ENCODE peak calls at places on chromosome 16, in six cellular contexts. M, S, H, F, Q and I are unnamed samples.

GRCh38 chr16:23999663-24000062 is 163.9 kb downstream of the PRKCB start:
- DNase-seq in M (no peak), H (no peak), Q (no peak), S (no peak), F (no peak), I (no peak)

GRCh38 chr16:3458852-3459361 is 15.4 kb downstream of the NAA60 start:
- DNase-seq in S (peak; percentile 19), F (no peak), Q (no peak), M (no peak), H (no peak), I (no peak)

GRCh38 chr16:8931864-8932263 is 31.8 kb downstream of the USP7 start:
- DNase-seq in Q (peak; percentile 52), H (peak; percentile 71), F (peak; percentile 50), M (peak; percentile 80), S (peak; percentile 10), I (no peak)

GRCh38 chr16:5058476-5058875 is 7.3 kb downstream of the C16orf89 start:
- DNase-seq in H (no peak), F (peak; percentile 23), M (peak; percentile 33), Q (peak; percentile 35), S (no peak), I (no peak)

GRCh38 chr16:24855678-24856077 is 9.9 kb downstream of the SLC5A11 start:
- DNase-seq in H (no peak), F (no peak), M (no peak), S (no peak), Q (no peak), I (no peak)

GRCh38 chr16:25023541-25023940 is 8.4 kb upstream of the ARHGAP17 start:
- DNase-seq in Q (no peak), M (no peak), S (no peak), F (no peak), H (no peak), I (no peak)

GRCh38 chr16:73713301-73713700 is 583.3 kb upstream of the PSMD7 start:
- DNase-seq in H (no peak), Q (no peak), M (no peak), F (no peak), S (no peak), I (no peak)

GRCh38 chr16:52677487-52677886 is 130.5 kb upstream of the TOX3 start:
- DNase-seq in H (no peak), S (no peak), Q (no peak), M (no peak), F (no peak), I (no peak)

GRCh38 chr16:20307791-20308190 is 19.5 kb downstream of the GP2 start:
- DNase-seq in S (no peak), F (no peak), Q (no peak), M (no peak), H (no peak), I (no peak)

GRCh38 chr16:58038219-58038641 is 12.7 kb downstream of the MMP15 start:
- DNase-seq in S (no peak), M (no peak), F (no peak), H (no peak), Q (no peak), I (no peak)

GRCh38 chr16:60979119-60979518 is 1057.1 kb downstream of the CDH8 start:
- DNase-seq in H (no peak), S (no peak), Q (no peak), F (no peak), M (no peak), I (no peak)

GRCh38 chr16:15907863-15908478 is 19.6 kb upstream of the CEP20 start:
- DNase-seq in M (no peak), S (no peak), F (no peak), Q (no peak), H (no peak), I (peak; percentile 25)

GRCh38 chr16:89041571-89042481 is 51.8 kb upstream of the ACSF3 start:
- DNase-seq in H (no peak), M (peak; percentile 1), F (no peak), S (no peak), Q (peak; percentile 25), I (no peak)

GRCh38 chr16:12539185-12539929 is 264.3 kb downstream of the CPPED1 start:
- DNase-seq in H (no peak), M (no peak), S (peak; percentile 81), F (no peak), Q (no peak), I (no peak)

GRCh38 chr16:69833357-69833781 is 71.2 kb downstream of the WWP2 start:
- DNase-seq in H (no peak), M (no peak), F (no peak), S (no peak), Q (no peak), I (no peak)

GRCh38 chr16:15993946-15994665 is 44.7 kb downstream of the ABCC1 start:
- DNase-seq in F (no peak), Q (peak; percentile 42), S (no peak), M (no peak), H (no peak), I (no peak)

GRCh38 chr16:27417047-27417671 is 15.2 kb downstream of the IL21R start:
- DNase-seq in H (no peak), F (no peak), M (no peak), Q (no peak), S (no peak), I (no peak)

GRCh38 chr16:75198135-75198600 is 8.8 kb downstream of the CTRB2 start:
- DNase-seq in S (no peak), F (no peak), H (no peak), M (no peak), Q (no peak), I (no peak)

GRCh38 chr16:46796764-46797269 is 34.2 kb downstream of the C16orf87 start:
- DNase-seq in M (no peak), S (no peak), Q (no peak), H (no peak), F (no peak), I (no peak)

GRCh38 chr16:89373355-89374110 is 116.8 kb downstream of the ANKRD11 start:
- DNase-seq in S (no peak), Q (peak; percentile 64), F (no peak), M (no peak), H (no peak), I (no peak)

GRCh38 chr16:57651344-57652333 is 16.5 kb upstream of the ADGRG3 start:
- DNase-seq in Q (no peak), M (no peak), F (no peak), S (no peak), H (no peak), I (no peak)

GRCh38 chr16:27401768-27402568 is at the start of gene IL21R:
- DNase-seq in H (no peak), S (peak; percentile 79), F (no peak), Q (peak; percentile 83), M (peak; percentile 11), I (peak; percentile 76)

GRCh38 chr16:85600905-85601639 is 12.1 kb upstream of the GSE1 start:
- DNase-seq in Q (no peak), H (no peak), M (no peak), F (no peak), S (no peak), I (no peak)

GRCh38 chr16:57152096-57153093 is 33.4 kb downstream of the PSME3IP1 start:
- DNase-seq in H (no peak), F (no peak), M (no peak), Q (no peak), S (no peak), I (no peak)

GRCh38 chr16:22007159-22007508 is 777 bp upstream of the MOSMO start:
- DNase-seq in H (no peak), F (no peak), M (no peak), S (no peak), Q (no peak), I (no peak)

GRCh38 chr16:19138601-19139000 is 24.8 kb downstream of the ITPRIPL2 start:
- DNase-seq in F (no peak), S (peak; percentile 61), Q (peak; percentile 78), M (peak; percentile 13), H (no peak), I (no peak)

GRCh38 chr16:54062361-54063346 is 223.9 kb downstream of the IRX3 start:
- DNase-seq in H (no peak), M (no peak), S (no peak), F (no peak), Q (no peak), I (no peak)
- TF ChIP-seq CTCF in H (peak; percentile 8), M (no peak), S (no peak), F (peak; percentile 40), Q (no peak), I (no peak)

DNA sequence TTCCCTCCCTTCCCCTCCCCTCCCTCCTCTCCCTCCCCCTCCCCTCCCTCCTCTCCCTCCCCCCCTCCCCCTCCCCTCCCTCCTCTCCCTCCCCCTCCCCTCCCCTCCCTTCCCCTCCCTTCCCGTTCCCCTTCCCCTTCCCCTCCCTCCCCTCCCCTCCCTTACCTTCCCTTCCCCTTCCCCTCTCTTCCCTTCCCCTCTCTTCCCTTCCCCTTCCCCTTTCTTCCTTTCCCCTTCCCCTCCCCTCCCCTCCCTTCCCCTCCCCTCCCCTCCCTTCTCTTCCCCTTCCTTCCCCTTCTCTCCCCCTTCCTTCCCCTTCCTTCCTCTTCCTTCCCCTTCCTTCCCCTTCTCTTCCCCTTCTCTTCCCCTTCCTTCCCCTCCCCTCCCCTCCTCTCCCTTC is 61.1 kb downstream of the EMP2 start:
- DNase-seq in S (no peak), M (no peak), F (no peak), Q (no peak), H (no peak), I (no peak)
- TF ChIP-seq CTCF in S (no peak), M (no peak), F (no peak), Q (no peak), H (no peak), I (no peak)

DNA sequence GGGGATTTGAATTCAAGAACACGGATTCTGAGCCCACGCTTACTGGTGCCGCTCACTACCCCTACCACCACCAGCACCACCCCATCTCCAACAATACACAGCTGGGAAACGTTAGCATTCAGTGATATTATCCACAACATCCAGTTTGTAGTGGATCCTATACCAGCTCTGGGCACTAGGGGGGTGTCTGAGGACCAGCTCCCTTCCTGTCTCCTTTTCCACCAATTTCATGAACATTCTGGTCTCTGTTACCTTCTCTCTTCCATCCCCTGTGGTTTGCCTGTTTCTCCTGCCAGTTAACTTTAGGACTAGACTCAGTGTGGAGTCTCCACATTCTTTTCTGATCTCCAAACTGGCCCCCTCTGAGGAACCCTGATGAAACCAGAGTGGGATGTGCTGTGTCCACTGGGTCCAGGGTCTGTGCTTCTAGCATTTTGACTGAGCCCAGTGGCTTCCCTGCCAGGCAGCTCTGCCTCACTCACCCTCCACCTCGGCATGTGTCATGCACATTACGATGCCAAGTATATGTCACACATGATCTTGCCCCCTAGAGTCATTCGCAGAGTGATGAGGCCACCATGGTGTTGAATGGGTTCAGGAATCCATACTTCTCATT is 187.0 kb upstream of the CDH13 start:
- DNase-seq in S (no peak), Q (no peak), F (peak; percentile 12), M (peak; percentile 27), H (no peak), I (no peak)
- TF ChIP-seq CTCF in S (peak; percentile 37), Q (peak; percentile 9), F (peak; percentile 54), M (peak; percentile 43), H (no peak), I (no peak)

DNA sequence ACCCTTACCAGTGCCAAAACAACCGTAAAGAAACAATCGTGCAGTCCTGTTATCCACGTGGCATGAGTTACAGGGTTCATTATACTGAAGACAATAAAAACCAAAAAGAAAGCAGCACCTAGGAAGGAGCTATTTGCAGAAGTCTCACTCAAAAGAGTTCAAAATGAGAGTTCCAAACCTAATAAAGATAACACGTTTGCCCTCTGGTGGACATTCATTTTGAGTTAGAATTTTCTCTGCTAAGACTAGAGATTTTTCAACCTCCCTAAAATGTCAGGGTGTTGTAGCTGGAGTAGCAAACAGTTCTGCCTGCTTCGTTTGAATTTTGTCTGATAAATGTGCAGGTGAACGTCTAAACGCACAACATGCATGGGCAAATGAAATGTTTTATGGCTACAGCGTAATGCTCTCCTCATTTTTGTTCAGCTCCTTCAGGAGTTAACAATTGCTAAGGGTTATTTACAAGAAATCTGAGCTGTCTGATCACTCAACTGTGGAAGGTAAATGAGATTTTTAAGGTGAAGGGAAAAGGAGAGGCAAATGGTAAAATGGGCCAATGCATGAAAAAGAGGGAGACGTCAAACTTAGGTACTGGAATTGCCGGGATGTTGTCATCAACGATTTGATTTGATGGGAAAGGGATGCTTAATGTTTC is 1067.9 kb upstream of the EEF2KMT start:
- DNase-seq in S (peak; percentile 7), M (no peak), Q (no peak), F (no peak), H (no peak), I (no peak)
- TF ChIP-seq CTCF in S (peak; percentile 70), M (peak; percentile 28), Q (no peak), F (peak; percentile 61), H (peak; percentile 43), I (no peak)